ENCODE peak calls at places on chromosomes 6 and 20, in seven cellular contexts. Z, G, A, X, C, H and Y are unnamed samples.

GRCh38 chr20:60935971-60936370 is 316.1 kb upstream of the CDH4 start:
- DNase-seq in G (no peak), X (no peak), Z (no peak), C (no peak), H (no peak), A (no peak), Y (no peak)

GRCh38 chr20:14284443-14284842 is 53.0 kb downstream of the FLRT3 start:
- DNase-seq in Z (no peak), H (no peak), A (no peak), C (no peak), G (no peak), X (no peak), Y (no peak)

GRCh38 chr20:4763261-4763660 is 41.6 kb downstream of the PRND start:
- DNase-seq in X (no peak), C (no peak), G (no peak), Z (no peak), H (no peak), A (no peak), Y (no peak)

GRCh38 chr20:9147553-9148024 is 78.7 kb downstream of the PLCB4 start:
- DNase-seq in X (peak), C (no peak), Z (no peak), G (peak), A (no peak), H (no peak), Y (no peak)

GRCh38 chr6:159106627-159107241 is 61.9 kb upstream of the TAGAP start:
- DNase-seq in X (peak), H (peak), A (no peak), G (peak), Z (peak), C (peak), Y (peak)

GRCh38 chr20:53915459-53916172 is 154.8 kb downstream of the BCAS1 start:
- DNase-seq in H (peak), C (peak), Z (peak), G (peak), A (peak), X (peak), Y (peak)

GRCh38 chr6:114039835-114040234 is 68.9 kb upstream of the HDAC2 start:
- DNase-seq in H (no peak), X (no peak), Z (no peak), G (no peak), C (no peak), A (no peak), Y (no peak)

GRCh38 chr6:37483502-37483901 is 16.2 kb downstream of the CCDC167 start:
- DNase-seq in Z (no peak), C (no peak), H (no peak), X (no peak), A (no peak), G (no peak), Y (no peak)

GRCh38 chr20:63911171-63911570 is 16.2 kb downstream of the DNAJC5 start:
- DNase-seq in X (peak), H (no peak), Z (peak), G (peak), C (no peak), A (no peak), Y (no peak)

GRCh38 chr20:44439318-44439717 is 36.4 kb upstream of the TTPAL start:
- DNase-seq in A (no peak), X (no peak), G (no peak), H (no peak), Z (no peak), C (no peak), Y (no peak)

GRCh38 chr20:21324126-21324525 is 21.0 kb downstream of the XRN2 start:
- DNase-seq in Z (no peak), G (peak), A (no peak), C (no peak), X (peak), H (no peak), Y (no peak)

GRCh38 chr6:36590237-36590636 is 3.9 kb upstream of the SRSF3 start:
- DNase-seq in C (no peak), A (no peak), G (peak), X (peak), H (no peak), Z (no peak), Y (no peak)

GRCh38 chr6:51902261-51902764 is 185.1 kb downstream of the PKHD1 start:
- DNase-seq in G (no peak), X (no peak), A (no peak), Z (no peak), H (no peak), C (no peak), Y (no peak)

GRCh38 chr6:17729223-17730077 is 22.7 kb upstream of the NUP153 start:
- DNase-seq in A (no peak), G (no peak), X (no peak), Z (no peak), H (no peak), C (no peak), Y (no peak)

GRCh38 chr6:42572523-42572922 is 8.7 kb downstream of the UBR2 start:
- DNase-seq in G (no peak), A (no peak), C (peak), X (no peak), Z (no peak), H (no peak), Y (no peak)

GRCh38 chr6:85643530-85644373 is 1.1 kb upstream of the SYNCRIP start:
- DNase-seq in C (peak), Z (peak), H (peak), A (peak), G (peak), X (peak), Y (peak)

GRCh38 chr20:5393218-5393870 is 76.6 kb upstream of the PROKR2 start:
- DNase-seq in G (no peak), C (no peak), X (no peak), A (no peak), H (no peak), Z (no peak), Y (no peak)

GRCh38 chr20:22568872-22569344 is 15.5 kb downstream of the FOXA2 start:
- DNase-seq in G (no peak), A (no peak), Z (no peak), H (no peak), X (no peak), C (no peak), Y (no peak)

GRCh38 chr20:14921546-14921945 is 584.1 kb upstream of the FLRT3 start:
- DNase-seq in C (no peak), Z (no peak), A (no peak), H (no peak), G (no peak), X (no peak), Y (no peak)

GRCh38 chr20:22533823-22534751 is 50.3 kb downstream of the FOXA2 start:
- DNase-seq in Z (no peak), A (no peak), G (no peak), C (no peak), X (no peak), H (no peak), Y (no peak)

GRCh38 chr20:12605751-12606150 is 403.0 kb upstream of the SPTLC3 start:
- DNase-seq in Z (no peak), G (no peak), C (no peak), A (no peak), H (no peak), X (no peak), Y (no peak)

GRCh38 chr6:105051941-105052471 is 95.1 kb downstream of the LIN28B start:
- DNase-seq in A (no peak), X (peak), C (no peak), G (no peak), Z (no peak), H (no peak), Y (no peak)

GRCh38 chr6:116764961-116765841 is at the start of gene FAM162B:
- DNase-seq in H (no peak), G (peak), Z (peak), X (peak), A (peak), C (no peak), Y (no peak)

GRCh38 chr6:41604006-41604405 is 34.3 kb upstream of the MDFI start:
- DNase-seq in A (no peak), C (no peak), G (no peak), X (no peak), H (no peak), Z (no peak), Y (no peak)

DNA sequence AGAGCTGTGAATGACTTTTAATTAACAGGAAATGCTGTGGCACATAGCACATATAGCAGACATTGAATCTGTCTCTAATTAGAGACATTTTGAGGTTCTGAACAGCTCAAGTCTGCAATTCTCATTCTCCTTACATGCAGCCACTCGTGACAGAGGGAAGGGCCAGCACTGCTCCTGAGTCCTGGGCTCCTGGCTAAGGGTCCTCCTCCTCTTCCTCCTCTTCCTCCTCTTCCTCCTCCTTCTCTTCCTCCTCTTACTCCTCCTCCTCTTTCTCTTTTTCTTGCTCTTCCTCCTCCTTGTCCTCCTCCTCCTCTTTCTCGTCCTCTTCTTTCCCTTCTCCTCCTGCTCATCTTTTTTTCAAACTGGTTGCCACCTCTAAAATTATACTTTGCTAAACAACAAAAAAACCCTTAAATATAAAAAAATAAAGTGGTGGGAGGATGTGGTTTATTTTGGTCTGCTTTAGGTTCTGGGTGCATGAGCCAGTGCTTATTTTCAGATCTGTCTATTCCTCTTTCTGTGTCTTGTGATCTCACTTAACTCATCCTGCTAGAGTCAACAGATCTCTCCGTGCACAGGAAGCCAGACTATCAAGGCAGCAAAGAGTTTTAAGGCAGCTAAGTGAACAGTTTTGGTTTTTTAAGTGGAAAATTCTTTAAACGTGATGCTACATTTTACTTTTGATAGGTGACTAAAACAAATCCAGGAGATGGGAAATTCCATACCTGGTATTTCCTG is 159.3 kb downstream of the CD83 start:
- DNase-seq in Z (no peak), A (no peak), G (peak), H (no peak), X (peak), C (peak), Y (no peak)
- H3K4me3 ChIP-seq in Z (no peak), A (no peak), G (no peak), H (no peak), X (no peak), C (peak), Y (no peak)

GRCh38 chr6:56527934-56528333 is 114.8 kb downstream of the DST start:
- DNase-seq in A (no peak), Z (no peak), X (peak), C (no peak), G (no peak), H (no peak), Y (no peak)

GRCh38 chr6:56526860-56527544 is 115.7 kb downstream of the DST start:
- DNase-seq in G (no peak), X (peak), C (no peak), Z (no peak), A (no peak), H (no peak), Y (no peak)

GRCh38 chr6:56522871-56523270 is 119.8 kb downstream of the DST start:
- DNase-seq in Z (no peak), H (no peak), A (no peak), C (no peak), G (no peak), X (no peak), Y (no peak)

GRCh38 chr6:56525976-56526375 is 116.7 kb downstream of the DST start:
- DNase-seq in A (no peak), C (no peak), G (no peak), Z (no peak), X (no peak), H (no peak), Y (no peak)

DNA sequence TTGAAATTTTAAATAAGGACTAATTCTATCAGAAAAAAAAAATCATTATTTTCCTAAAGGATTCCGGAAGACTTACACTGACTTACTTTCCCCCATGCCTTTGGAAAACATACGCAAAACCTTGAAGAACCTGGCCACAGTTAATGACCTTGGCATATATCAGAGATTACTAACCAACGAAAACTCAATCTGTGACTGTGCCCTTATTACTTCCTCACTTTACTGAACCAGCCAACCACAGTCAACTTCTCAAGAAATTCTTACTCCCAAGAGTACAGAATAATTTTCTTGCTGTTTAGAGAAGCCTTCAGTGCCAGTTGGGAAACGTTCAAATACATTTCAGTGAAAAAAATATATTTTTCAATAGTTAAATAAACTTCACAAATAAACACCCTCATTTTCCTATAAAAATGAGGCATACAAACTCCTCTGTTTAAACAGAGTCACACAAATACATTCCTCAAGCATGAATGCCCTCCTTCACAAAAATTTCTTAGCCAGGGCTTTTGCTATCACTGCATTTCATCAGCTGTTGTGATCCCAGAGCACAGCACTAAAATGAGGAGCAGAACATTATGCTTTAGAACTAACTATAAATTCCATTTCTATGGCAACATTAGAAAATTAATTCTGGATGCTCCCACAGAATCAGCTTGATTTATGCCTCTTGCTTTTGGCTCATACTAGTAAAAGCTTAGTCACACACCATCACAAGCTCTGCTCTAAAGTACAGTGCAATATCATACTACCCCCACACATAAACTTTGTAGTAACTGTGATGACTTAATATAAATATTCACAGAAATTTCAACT is 117.6 kb downstream of the DST start:
- DNase-seq in A (no peak), H (no peak), G (peak), C (no peak), Z (no peak), X (peak), Y (no peak)
- H3K4me3 ChIP-seq in A (no peak), H (no peak), G (no peak), C (peak), Z (no peak), X (no peak), Y (no peak)

GRCh38 chr6:119609865-119610264 is 260.3 kb upstream of the MAN1A1 start:
- DNase-seq in G (no peak), Z (no peak), H (no peak), X (no peak), A (no peak), C (no peak), Y (no peak)

GRCh38 chr6:119612871-119613515 is 263.4 kb upstream of the MAN1A1 start:
- DNase-seq in G (peak), H (no peak), A (no peak), X (peak), Z (no peak), C (no peak), Y (no peak)

GRCh38 chr6:119610265-119610664 is 260.7 kb upstream of the MAN1A1 start:
- DNase-seq in Z (no peak), C (no peak), A (no peak), X (no peak), G (no peak), H (no peak), Y (no peak)

GRCh38 chr6:119612176-119612870 is 262.8 kb upstream of the MAN1A1 start:
- DNase-seq in C (no peak), H (no peak), Z (no peak), G (no peak), X (peak), A (no peak), Y (no peak)

GRCh38 chr6:119614138-119614537 is 264.6 kb upstream of the MAN1A1 start:
- DNase-seq in C (no peak), A (no peak), Z (no peak), X (no peak), G (no peak), H (no peak), Y (no peak)
- H3K4me3 ChIP-seq in C (no peak), A (no peak), Z (no peak), X (no peak), G (no peak), H (no peak), Y (no peak)

DNA sequence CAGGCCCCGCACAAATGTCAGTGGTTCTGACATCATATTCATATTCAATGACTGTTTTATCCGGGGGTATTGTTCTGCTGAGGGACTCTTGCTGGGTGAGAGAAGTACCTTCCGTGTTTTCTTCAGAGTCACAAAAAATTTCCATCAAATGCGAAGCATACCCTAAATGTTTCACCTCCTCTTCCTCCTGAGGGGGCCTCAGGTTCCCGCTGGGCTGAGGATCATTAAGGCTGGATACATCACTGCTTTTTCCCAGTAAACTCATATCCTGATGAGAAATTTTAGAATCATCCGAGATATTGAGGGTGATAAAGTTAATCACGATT is 42.8 kb downstream of the IL20RA start:
- DNase-seq in A (no peak), G (no peak), H (no peak), Z (no peak), X (no peak), C (no peak), Y (no peak)
- H3K4me3 ChIP-seq in A (no peak), G (no peak), H (no peak), Z (no peak), X (no peak), C (no peak), Y (no peak)

GRCh38 chr6:12077021-12077420 is 64.9 kb downstream of the HIVEP1 start:
- DNase-seq in A (no peak), Z (no peak), G (no peak), C (no peak), H (no peak), X (no peak), Y (no peak)

GRCh38 chr6:12069891-12070529 is 57.9 kb downstream of the HIVEP1 start:
- DNase-seq in H (no peak), Z (no peak), C (no peak), G (no peak), A (no peak), X (no peak), Y (no peak)

GRCh38 chr6:12078014-12078413 is 65.9 kb downstream of the HIVEP1 start:
- DNase-seq in H (no peak), C (no peak), G (no peak), X (no peak), Z (no peak), A (no peak), Y (no peak)

GRCh38 chr6:12071064-12071615 is 59.0 kb downstream of the HIVEP1 start:
- DNase-seq in X (no peak), A (no peak), H (no peak), G (no peak), C (no peak), Z (no peak), Y (no peak)

GRCh38 chr6:12075067-12075563 is 63.0 kb downstream of the HIVEP1 start:
- DNase-seq in C (peak), Z (no peak), H (no peak), X (no peak), A (no peak), G (peak), Y (no peak)
- H3K4me3 ChIP-seq in C (no peak), Z (no peak), H (no peak), X (no peak), A (no peak), G (no peak), Y (no peak)